ENCODE peak calls at places on chromosomes 6 and 20, in nine cellular contexts. J is CD8-positive, alpha-beta memory T cell; T is WTC11; U is endothelial cell; N is foreskin fibroblast; L is T-helper 1 cell; R is OCI-LY7; Y is GM12891; Z is kidney. K is an unnamed sample.

GRCh38 chr6:165060636-165061190 is 248.7 kb downstream of the C6orf118 start:
- DNase-seq in L (no peak), Y (no peak), T (no peak), R (no peak), Z (no peak), U (no peak), J (no peak), N (no peak), K (no peak)

GRCh38 chr20:14664101-14664500 is 326.7 kb upstream of the FLRT3 start:
- DNase-seq in R (no peak), L (no peak), U (no peak), Y (no peak), Z (no peak), T (no peak), J (no peak), N (no peak), K (no peak)

GRCh38 chr20:22688485-22688884 is 104.1 kb upstream of the FOXA2 start:
- DNase-seq in Y (no peak), N (no peak), U (no peak), T (no peak), J (no peak), L (no peak), R (no peak), Z (no peak), K (no peak)

GRCh38 chr6:137233561-137234504 is 14.6 kb upstream of the IFNGR1 start:
- DNase-seq in J (no peak), N (peak), T (no peak), Y (no peak), U (no peak), Z (no peak), R (no peak), L (no peak), K (no peak)

GRCh38 chr6:119142637-119143036 is 64.2 kb upstream of the FAM184A start:
- DNase-seq in L (no peak), N (no peak), Y (no peak), Z (no peak), T (no peak), U (no peak), R (no peak), J (no peak), K (no peak)

GRCh38 chr20:63225082-63225454 is 9.1 kb upstream of the YTHDF1 start:
- DNase-seq in Z (no peak), N (no peak), Y (no peak), J (no peak), T (no peak), L (no peak), R (no peak), U (no peak), K (no peak)

GRCh38 chr6:27684264-27685211 is 211.6 kb upstream of the ZNF184 start:
- DNase-seq in T (peak), Y (no peak), N (peak), L (peak), Z (no peak), R (peak), U (peak), J (peak), K (no peak)

GRCh38 chr20:54165014-54165413 is 8.8 kb downstream of the CYP24A1 start:
- DNase-seq in Y (no peak), Z (no peak), N (no peak), U (no peak), L (no peak), J (no peak), R (no peak), T (no peak), K (no peak)

GRCh38 chr20:62104791-62105345 is 17.4 kb upstream of the LSM14B start:
- DNase-seq in J (no peak), L (no peak), R (no peak), Z (no peak), Y (no peak), T (no peak), U (no peak), N (peak), K (no peak)

GRCh38 chr6:135871878-135872277 is 20.4 kb downstream of the PDE7B start:
- DNase-seq in L (no peak), J (no peak), R (no peak), Y (no peak), Z (no peak), T (no peak), N (peak), U (no peak), K (no peak)

GRCh38 chr6:139538366-139538765 is 163.9 kb upstream of the CITED2 start:
- DNase-seq in R (no peak), N (no peak), T (no peak), L (no peak), U (no peak), Z (no peak), Y (no peak), J (no peak), K (no peak)

GRCh38 chr6:105545206-105545920 is 142.5 kb upstream of the PREP start:
- DNase-seq in Z (no peak), R (no peak), Y (no peak), L (no peak), J (no peak), N (peak), T (no peak), U (no peak), K (no peak)

GRCh38 chr6:132153221-132153896 is 202.2 kb upstream of the CCN2 start:
- DNase-seq in Y (no peak), U (no peak), Z (no peak), L (no peak), J (no peak), T (no peak), N (peak), R (no peak), K (no peak)

GRCh38 chr6:41208439-41209106 is 7.6 kb upstream of the TREML2 start:
- DNase-seq in L (no peak), R (peak), Y (no peak), U (no peak), T (no peak), Z (no peak), N (no peak), J (no peak), K (no peak)

GRCh38 chr6:138307816-138308727 is 69.6 kb upstream of the SMIM28 start:
- DNase-seq in N (peak), T (no peak), R (no peak), L (no peak), U (no peak), J (no peak), Y (no peak), Z (no peak), K (no peak)

GRCh38 chr6:10720229-10720959 is 2.5 kb upstream of the TMEM14C start:
- DNase-seq in T (no peak), L (peak), N (no peak), R (no peak), J (peak), Y (peak), U (no peak), Z (peak), K (no peak)

GRCh38 chr6:84539122-84539856 is 225.1 kb downstream of the TBX18 start:
- DNase-seq in Y (no peak), J (no peak), Z (no peak), N (no peak), L (no peak), U (no peak), T (no peak), R (no peak), K (no peak)

GRCh38 chr6:30219244-30219643 is 6.0 kb upstream of the TRIM26 start:
- DNase-seq in U (peak), Y (no peak), N (no peak), T (peak), L (peak), Z (no peak), J (peak), R (peak), K (no peak)

GRCh38 chr6:144384427-144384826 is 99.3 kb downstream of the UTRN start:
- DNase-seq in T (no peak), U (no peak), R (no peak), Z (no peak), L (no peak), N (no peak), J (no peak), Y (no peak), K (no peak)

GRCh38 chr6:17427617-17428016 is 34.2 kb downstream of the CAP2 start:
- DNase-seq in L (no peak), Y (no peak), Z (no peak), J (no peak), U (no peak), R (no peak), N (no peak), T (no peak), K (no peak)

GRCh38 chr20:46523696-46524328 is 10.5 kb upstream of the ZNF334 start:
- DNase-seq in Y (no peak), U (no peak), T (peak), N (no peak), J (no peak), L (no peak), Z (no peak), R (no peak), K (no peak)